ENCODE peak calls at places on chromosomes 2 and 18, in four cellular contexts. F is HepG2, D is H1, L is K562. V is an unnamed sample.
A peak's percentile ranks its signal among the peaks of the same experiment; 100 is the strongest.

GRCh38 chr2:70461981-70462876 is 91.4 kb downstream of the TGFA start:
- DNase-seq in L (no peak), F (no peak), D (no peak), V (no peak)

GRCh38 chr2:96625571-96626552 is 12.2 kb downstream of the KANSL3 start:
- DNase-seq in F (no peak), D (no peak), L (no peak), V (no peak)

GRCh38 chr2:10895231-10895630 is 16.5 kb upstream of the KCNF1 start:
- DNase-seq in D (no peak), F (no peak), L (no peak), V (no peak)

GRCh38 chr18:77055429-77056310 is 76.9 kb downstream of the MBP start:
- DNase-seq in D (no peak), F (no peak), L (no peak), V (no peak)

GRCh38 chr18:50573679-50574078 is 13.8 kb downstream of the MAPK4 start:
- DNase-seq in D (no peak), F (no peak), L (no peak), V (no peak)

GRCh38 chr2:172358784-172359556 is 68.4 kb upstream of the ITGA6 start:
- DNase-seq in D (no peak), L (no peak), F (no peak), V (no peak)

GRCh38 chr2:227884511-227884947 is 13.1 kb downstream of the DAW1 start:
- DNase-seq in F (peak; percentile 75), D (peak; percentile 93), L (peak; percentile 63), V (peak; percentile 48)

GRCh38 chr2:75561566-75562512 is 1.1 kb upstream of the EVA1A start:
- DNase-seq in L (no peak), F (no peak), D (no peak), V (no peak)

GRCh38 chr2:135050132-135050531 is 2.0 kb upstream of the RAB3GAP1 start:
- DNase-seq in F (no peak), L (no peak), D (no peak), V (no peak)

DNA sequence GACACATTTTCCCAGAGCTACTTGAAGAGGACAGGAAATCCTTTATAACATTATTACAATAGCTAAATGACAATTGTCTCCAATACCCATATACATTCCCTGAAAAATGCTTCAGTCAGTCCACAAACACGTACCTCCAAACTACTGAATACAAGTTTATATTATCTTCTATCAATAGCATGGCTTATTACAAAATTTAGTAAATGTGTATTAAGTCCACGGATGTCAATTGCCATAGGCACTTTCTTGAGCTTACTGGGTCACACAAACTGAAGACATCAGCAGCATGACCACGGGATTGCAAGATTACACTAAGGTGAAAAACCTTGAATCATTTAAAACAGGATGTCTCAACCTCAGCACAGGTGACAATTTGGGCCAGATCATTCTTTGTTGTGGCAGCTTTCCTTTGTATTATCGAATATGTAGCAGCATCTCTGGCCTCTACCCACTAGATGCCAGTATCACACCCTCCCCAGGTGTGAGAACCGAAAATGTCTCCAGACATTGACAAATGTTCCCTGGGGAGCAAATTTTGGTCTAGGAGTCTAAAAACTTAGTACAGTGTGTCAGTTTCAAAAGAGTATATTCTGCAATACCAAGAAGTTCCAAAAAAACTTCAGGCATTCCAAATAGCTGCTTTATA is 1.4 kb downstream of the MBD2 start:
- DNase-seq in D (no peak), L (no peak), F (peak; percentile 25), V (no peak)
- TF ChIP-seq CTCF in D (no peak), L (no peak), F (peak; percentile 52), V (peak; percentile 18)

GRCh38 chr2:32063310-32064020 is at the start of gene SPAST:
- DNase-seq in L (peak; percentile 96), F (peak; percentile 98), D (peak; percentile 97), V (peak; percentile 99)

GRCh38 chr2:32061430-32061829 is 1.9 kb upstream of the SPAST start:
- DNase-seq in D (no peak), L (no peak), F (peak; percentile 50), V (no peak)

GRCh38 chr2:32064713-32065112 is 1.4 kb downstream of the SPAST start:
- DNase-seq in D (no peak), L (no peak), F (no peak), V (no peak)

GRCh38 chr2:32061973-32062861 is 1.1 kb upstream of the SPAST start:
- DNase-seq in L (peak; percentile 37), F (peak; percentile 78), D (peak; percentile 55), V (no peak)

DNA sequence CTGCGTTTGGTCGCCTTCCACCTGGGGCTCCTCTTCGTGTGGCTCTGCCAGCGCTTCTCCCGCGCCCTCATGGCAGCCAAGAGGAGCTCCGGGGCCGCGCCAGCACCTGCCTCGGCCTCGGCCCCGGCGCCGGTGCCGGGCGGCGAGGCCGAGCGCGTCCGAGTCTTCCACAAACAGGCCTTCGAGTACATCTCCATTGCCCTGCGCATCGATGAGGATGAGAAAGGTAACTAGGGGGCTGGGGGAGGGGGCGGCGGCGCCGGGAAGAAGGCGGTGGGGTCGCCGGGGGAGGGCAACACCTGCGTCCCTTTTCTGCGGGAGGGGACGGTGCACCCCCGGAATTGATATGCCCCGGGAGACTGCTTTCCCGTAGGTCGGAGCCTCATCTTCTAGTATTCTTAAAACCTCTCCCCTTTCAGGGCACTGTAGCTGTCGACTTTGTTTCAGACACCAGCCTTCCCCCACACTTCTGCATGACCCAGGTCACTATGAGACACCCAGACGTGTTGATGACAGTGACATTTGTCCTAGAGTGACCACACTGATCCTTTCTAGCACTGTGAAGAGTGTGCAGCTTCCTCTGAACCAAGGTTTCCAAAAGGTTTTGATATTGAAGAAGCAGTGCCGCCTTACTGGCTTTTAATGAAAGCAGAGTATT is 794 bp downstream of the SPAST start:
- DNase-seq in L (peak; percentile 37), F (no peak), D (no peak), V (peak; percentile 18)
- TF ChIP-seq PHF8 in L (peak; percentile 64), F (no peak), D (peak; percentile 64), V (peak; percentile 74)

GRCh38 chr2:169397697-169398096 is 35.4 kb upstream of the LRP2 start:
- DNase-seq in L (no peak), D (no peak), F (no peak), V (peak; percentile 5)
- TF ChIP-seq CTCF in L (no peak), D (peak; percentile 36), F (peak; percentile 46), V (peak; percentile 25)

DNA sequence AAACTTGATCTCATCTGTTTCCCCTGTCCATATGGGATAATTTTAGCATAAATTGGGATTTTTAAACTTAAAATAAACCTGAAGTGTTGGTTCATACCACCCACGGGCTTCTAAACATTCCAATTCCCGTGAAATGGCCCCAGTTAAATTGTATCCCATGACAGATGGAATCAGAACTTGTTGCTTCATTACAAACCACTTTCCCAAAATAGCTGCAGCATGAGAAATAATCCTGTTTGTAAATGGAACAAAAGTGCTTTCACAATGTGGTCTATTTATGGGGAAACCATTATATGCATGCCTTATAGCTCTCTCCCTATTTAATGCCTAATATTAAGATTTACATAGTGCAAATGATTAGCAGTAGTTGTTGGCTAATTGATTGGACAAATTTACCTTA is 15.9 kb downstream of the SCG2 start:
- DNase-seq in F (no peak), D (no peak), L (no peak), V (no peak)
- TF ChIP-seq PHF8 in F (no peak), D (no peak), L (no peak), V (no peak)

DNA sequence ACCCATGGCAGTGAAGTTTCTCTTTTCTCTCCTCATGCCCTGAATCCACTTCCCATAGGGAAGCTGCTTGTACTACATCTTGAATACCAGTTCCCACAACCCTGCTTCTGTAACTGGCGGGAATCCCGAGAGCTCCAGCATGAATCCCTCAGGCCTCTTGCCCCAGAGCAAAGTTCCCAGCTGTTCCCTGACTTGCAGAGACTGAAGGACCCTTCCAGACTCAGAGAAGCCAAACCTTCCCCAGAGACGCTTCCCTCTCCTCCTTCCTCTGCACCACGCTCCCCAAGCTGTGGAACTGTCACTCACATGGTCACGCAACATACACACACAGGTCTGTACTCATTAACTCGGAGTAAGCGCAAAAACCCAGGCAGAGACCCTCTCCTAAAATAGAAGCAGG is 26.4 kb downstream of the TRAPPC12 start:
- DNase-seq in D (no peak), L (no peak), F (no peak), V (no peak)
- TF ChIP-seq CTCF in D (no peak), L (no peak), F (no peak), V (no peak)

GRCh38 chr18:47591429-47591828 is 339.0 kb downstream of the SMAD2 start:
- DNase-seq in D (no peak), F (no peak), L (no peak), V (no peak)

GRCh38 chr18:47594063-47594462 is 336.4 kb downstream of the SMAD2 start:
- DNase-seq in D (no peak), L (no peak), F (no peak), V (no peak)

GRCh38 chr18:47595816-47596501 is 334.5 kb downstream of the SMAD2 start:
- DNase-seq in F (peak; percentile 20), D (peak; percentile 86), L (peak; percentile 50), V (peak; percentile 13)

GRCh38 chr18:47594621-47595086 is 335.8 kb downstream of the SMAD2 start:
- DNase-seq in L (no peak), F (no peak), D (no peak), V (no peak)
- TF ChIP-seq PHF8 in L (no peak), F (no peak), D (no peak), V (no peak)

GRCh38 chr2:236644067-236644466 is 74.4 kb downstream of the ACKR3 start:
- DNase-seq in F (no peak), L (no peak), D (no peak), V (no peak)

GRCh38 chr2:236642125-236642524 is 72.5 kb downstream of the ACKR3 start:
- DNase-seq in D (no peak), L (no peak), F (no peak), V (no peak)

GRCh38 chr2:236644502-236644911 is 74.9 kb downstream of the ACKR3 start:
- DNase-seq in F (no peak), D (no peak), L (no peak), V (no peak)

GRCh38 chr2:236642584-236643291 is 73.1 kb downstream of the ACKR3 start:
- DNase-seq in L (no peak), F (peak; percentile 18), D (no peak), V (peak; percentile 71)

DNA sequence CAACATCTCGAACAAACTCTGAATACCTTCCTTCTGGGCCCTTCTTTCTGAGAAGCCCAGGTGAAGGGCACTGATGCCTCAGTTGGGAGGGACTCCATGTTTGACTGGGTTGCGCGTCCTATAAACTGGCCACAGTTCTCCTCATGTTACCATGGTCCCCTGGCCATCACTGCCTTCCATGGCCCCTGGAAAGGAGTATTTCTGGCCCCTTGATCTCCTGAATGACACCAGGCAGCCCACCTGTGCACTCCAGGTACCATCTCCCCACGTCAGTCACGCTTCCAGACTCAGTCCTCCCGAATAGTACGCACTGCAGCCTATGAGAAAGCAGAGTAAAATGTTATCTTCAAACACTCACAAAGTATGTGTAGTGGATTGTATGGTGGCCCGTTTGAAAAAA is 73.9 kb downstream of the ACKR3 start:
- DNase-seq in D (no peak), F (no peak), L (no peak), V (no peak)
- TF ChIP-seq CTCF in D (no peak), F (no peak), L (no peak), V (no peak)